ENCODE peak calls at places on chromosomes 13 and 19, in eight cellular contexts. J is left lung; B is effector memory CD4-positive, alpha-beta T cell; X is lung; F is OCI-LY7; H is ovary; U is cardiac muscle cell; Q is AG04449. V is an unnamed sample.

GRCh38 chr13:20828540-20829364 is 55.0 kb upstream of the EEF1AKMT1 start:
- DNase-seq in U (peak), J (no peak), B (no peak), X (no peak), F (peak), Q (no peak), H (no peak), V (no peak)

GRCh38 chr13:99432637-99433542 is 68.4 kb upstream of the TM9SF2 start:
- DNase-seq in H (peak), U (peak), X (peak), Q (peak), J (peak), B (peak), F (peak), V (peak)

GRCh38 chr13:29802621-29803020 is 47.8 kb downstream of the UBL3 start:
- DNase-seq in F (no peak), Q (no peak), H (no peak), U (no peak), B (no peak), J (no peak), X (no peak), V (no peak)

GRCh38 chr19:53102701-53103140 is 501 bp downstream of the ZNF160 start:
- DNase-seq in F (peak), B (no peak), Q (no peak), J (peak), H (peak), U (peak), X (no peak), V (no peak)

GRCh38 chr19:29672933-29673336 is 7.7 kb downstream of the PLEKHF1 start:
- DNase-seq in H (no peak), J (peak), B (peak), X (no peak), U (no peak), F (peak), Q (no peak), V (no peak)

GRCh38 chr13:41117859-41118258 is 14.7 kb downstream of the KBTBD6 start:
- DNase-seq in J (no peak), H (no peak), Q (no peak), U (no peak), F (no peak), X (no peak), B (no peak), V (no peak)

GRCh38 chr19:42024622-42025111 is 30.6 kb upstream of the ATP1A3 start:
- DNase-seq in X (peak), F (no peak), H (no peak), J (no peak), Q (no peak), U (peak), B (no peak), V (no peak)

GRCh38 chr13:51495300-51495699 is 42.5 kb upstream of the INTS6 start:
- DNase-seq in U (no peak), H (no peak), X (no peak), B (no peak), J (no peak), Q (no peak), F (no peak), V (no peak)

GRCh38 chr13:44732503-44733098 is 156.5 kb upstream of the TSC22D1 start:
- DNase-seq in Q (no peak), F (no peak), U (peak), H (no peak), X (no peak), B (no peak), J (no peak), V (no peak)

GRCh38 chr19:41226053-41226873 is 7.2 kb downstream of the AXL start:
- DNase-seq in U (peak), B (no peak), F (no peak), J (peak), Q (no peak), X (peak), H (peak), V (peak)

GRCh38 chr13:44738463-44738862 is 162.3 kb upstream of the TSC22D1 start:
- DNase-seq in F (no peak), H (no peak), J (no peak), U (no peak), X (no peak), Q (no peak), B (no peak), V (no peak)

GRCh38 chr19:7455600-7456296 is 33.1 kb downstream of the PEX11G start:
- DNase-seq in J (no peak), X (no peak), Q (no peak), U (no peak), H (no peak), F (no peak), B (no peak), V (no peak)

GRCh38 chr13:50016421-50016820 is 1.2 kb downstream of the KCNRG start:
- DNase-seq in F (no peak), B (no peak), J (no peak), U (no peak), Q (peak), X (no peak), H (no peak), V (no peak)

GRCh38 chr19:48403606-48404005 is 10.1 kb downstream of the GRIN2D start:
- DNase-seq in H (no peak), F (peak), U (peak), Q (no peak), J (no peak), X (peak), B (no peak), V (no peak)

GRCh38 chr19:32651729-32652140 is 23.2 kb downstream of the ANKRD27 start:
- DNase-seq in Q (no peak), B (no peak), F (no peak), X (no peak), H (no peak), J (no peak), U (peak), V (no peak)

GRCh38 chr13:50783066-50783465 is 60.4 kb downstream of the DLEU7 start:
- DNase-seq in X (no peak), U (no peak), Q (no peak), J (no peak), B (no peak), H (no peak), F (no peak), V (no peak)

GRCh38 chr13:97974773-97975172 is 21.3 kb downstream of the IPO5 start:
- DNase-seq in X (no peak), B (no peak), F (no peak), U (no peak), Q (no peak), H (no peak), J (no peak), V (no peak)

GRCh38 chr13:47415048-47415447 is 518.2 kb upstream of the HTR2A start:
- DNase-seq in F (no peak), B (no peak), U (no peak), X (no peak), H (no peak), Q (peak), J (no peak), V (no peak)

GRCh38 chr19:40565910-40566495 is 10.7 kb upstream of the SHKBP1 start:
- DNase-seq in B (no peak), J (no peak), X (no peak), Q (no peak), F (no peak), U (no peak), H (no peak), V (no peak)

GRCh38 chr13:23512762-23513395 is 57.3 kb upstream of the TNFRSF19 start:
- DNase-seq in H (no peak), F (no peak), Q (no peak), B (no peak), X (no peak), U (no peak), J (no peak), V (no peak)

GRCh38 chr13:101838305-101838835 is 385.9 kb downstream of the ITGBL1 start:
- DNase-seq in J (no peak), F (no peak), U (no peak), B (no peak), H (no peak), X (no peak), Q (peak), V (no peak)

GRCh38 chr13:113445791-113446487 is 7.3 kb downstream of the ADPRHL1 start:
- DNase-seq in X (no peak), B (no peak), U (no peak), F (peak), J (no peak), H (no peak), Q (no peak), V (peak)

GRCh38 chr19:45681391-45682015 is 10.2 kb downstream of the SNRPD2 start:
- DNase-seq in J (peak), F (peak), B (peak), U (peak), Q (no peak), X (peak), H (peak), V (peak)

GRCh38 chr13:110108348-110109139 is 198.4 kb downstream of the COL4A1 start:
- DNase-seq in J (peak), U (peak), F (no peak), B (no peak), H (peak), X (peak), Q (no peak), V (peak)

GRCh38 chr19:3409346-3410064 is 43.1 kb downstream of the NFIC start:
- DNase-seq in J (no peak), X (no peak), F (no peak), B (no peak), H (peak), Q (no peak), U (peak), V (no peak)

GRCh38 chr13:45989607-45990006 is 62.9 kb downstream of the ZC3H13 start:
- DNase-seq in Q (peak), H (no peak), B (no peak), U (no peak), F (no peak), J (no peak), X (no peak), V (no peak)

GRCh38 chr19:9323557-9323918 is 441 bp upstream of the ZNF559 start:
- DNase-seq in X (peak), F (peak), J (peak), Q (peak), U (peak), B (peak), H (peak), V (peak)

GRCh38 chr13:72125561-72125960 is 258.6 kb upstream of the DACH1 start:
- DNase-seq in H (no peak), X (no peak), F (no peak), B (no peak), U (no peak), Q (no peak), J (no peak), V (no peak)

GRCh38 chr19:48720251-48720612 is 707 bp upstream of the MAMSTR start:
- DNase-seq in X (no peak), J (no peak), U (no peak), F (no peak), B (no peak), Q (no peak), H (peak), V (no peak)

GRCh38 chr13:30805132-30805537 is 69.8 kb downstream of the ALOX5AP start:
- DNase-seq in H (no peak), J (no peak), X (no peak), F (no peak), Q (no peak), B (no peak), U (no peak), V (no peak)

GRCh38 chr13:30802501-30802900 is 67.2 kb downstream of the ALOX5AP start:
- DNase-seq in H (no peak), F (no peak), U (no peak), X (no peak), B (no peak), J (no peak), Q (no peak), V (no peak)

GRCh38 chr13:30804474-30804873 is 69.1 kb downstream of the ALOX5AP start:
- DNase-seq in H (no peak), B (no peak), Q (no peak), F (no peak), U (no peak), J (no peak), X (no peak), V (no peak)

GRCh38 chr13:30803791-30804190 is 68.4 kb downstream of the ALOX5AP start:
- DNase-seq in J (no peak), X (no peak), U (no peak), H (no peak), Q (no peak), F (no peak), B (no peak), V (no peak)

GRCh38 chr13:30802953-30803478 is 67.7 kb downstream of the ALOX5AP start:
- DNase-seq in B (peak), H (peak), U (peak), X (peak), J (peak), Q (no peak), F (peak), V (peak)
- H3K4me3 ChIP-seq in B (peak), H (peak), U (no peak), X (no peak), J (peak), Q (peak), F (no peak), V (peak)

DNA sequence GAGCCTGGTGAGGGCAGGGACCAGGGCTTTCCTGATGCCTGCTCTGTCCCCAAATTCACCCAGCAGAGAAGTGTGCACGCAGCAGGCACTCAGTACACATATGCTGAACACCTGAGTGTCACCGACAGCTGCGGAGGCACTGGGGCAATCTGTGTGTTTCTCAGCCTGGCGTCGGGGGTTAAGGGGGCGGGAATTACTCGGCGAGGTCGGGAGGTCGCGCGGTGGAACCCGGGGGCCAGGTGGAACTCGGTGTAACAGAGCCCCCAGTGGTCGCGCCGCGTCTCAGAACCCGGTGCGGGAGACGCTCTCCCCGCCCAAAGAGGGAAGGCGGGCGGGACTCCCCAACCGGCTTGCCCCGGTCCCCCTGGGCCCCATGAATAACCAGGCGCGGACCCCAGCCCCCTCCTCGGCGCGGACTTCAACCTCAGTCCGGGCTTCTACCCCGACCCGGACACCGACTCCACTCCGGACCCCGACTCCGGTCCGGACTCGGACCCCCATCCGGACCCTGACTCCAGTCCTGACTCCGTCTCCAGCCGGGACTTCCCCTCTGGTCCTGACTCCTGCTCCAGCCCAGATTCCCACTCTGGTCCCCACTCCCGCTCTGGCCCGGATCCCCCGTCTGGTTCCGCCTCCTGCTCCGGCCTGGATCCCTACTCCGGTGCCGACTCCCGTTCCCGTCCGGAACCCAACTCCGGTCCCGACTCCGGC is at the start of gene SELENOV:
- DNase-seq in F (no peak), B (no peak), X (no peak), Q (no peak), H (no peak), J (no peak), U (peak), V (no peak)
- H3K4me3 ChIP-seq in F (no peak), B (peak), X (no peak), Q (no peak), H (peak), J (no peak), U (peak), V (peak)

GRCh38 chr13:33415822-33416221 is 130.3 kb upstream of the STARD13 start:
- DNase-seq in H (no peak), B (no peak), Q (no peak), J (no peak), F (no peak), X (no peak), U (no peak), V (no peak)
- H3K4me3 ChIP-seq in H (no peak), B (no peak), Q (no peak), J (no peak), F (no peak), X (no peak), U (no peak), V (no peak)

GRCh38 chr19:11233073-11233472 is 6.3 kb upstream of the ANGPTL8 start:
- DNase-seq in H (no peak), X (no peak), F (no peak), U (no peak), J (no peak), B (no peak), Q (no peak), V (no peak)

GRCh38 chr19:11227201-11227886 is 12.1 kb upstream of the ANGPTL8 start:
- DNase-seq in H (no peak), Q (no peak), B (no peak), X (no peak), F (peak), J (no peak), U (no peak), V (no peak)

GRCh38 chr19:11234486-11235075 is 4.8 kb upstream of the ANGPTL8 start:
- DNase-seq in H (no peak), X (no peak), F (peak), Q (no peak), J (no peak), B (no peak), U (no peak), V (no peak)

GRCh38 chr19:11232555-11232954 is 6.9 kb upstream of the ANGPTL8 start:
- DNase-seq in H (no peak), U (no peak), J (no peak), F (no peak), Q (no peak), X (no peak), B (no peak), V (no peak)

DNA sequence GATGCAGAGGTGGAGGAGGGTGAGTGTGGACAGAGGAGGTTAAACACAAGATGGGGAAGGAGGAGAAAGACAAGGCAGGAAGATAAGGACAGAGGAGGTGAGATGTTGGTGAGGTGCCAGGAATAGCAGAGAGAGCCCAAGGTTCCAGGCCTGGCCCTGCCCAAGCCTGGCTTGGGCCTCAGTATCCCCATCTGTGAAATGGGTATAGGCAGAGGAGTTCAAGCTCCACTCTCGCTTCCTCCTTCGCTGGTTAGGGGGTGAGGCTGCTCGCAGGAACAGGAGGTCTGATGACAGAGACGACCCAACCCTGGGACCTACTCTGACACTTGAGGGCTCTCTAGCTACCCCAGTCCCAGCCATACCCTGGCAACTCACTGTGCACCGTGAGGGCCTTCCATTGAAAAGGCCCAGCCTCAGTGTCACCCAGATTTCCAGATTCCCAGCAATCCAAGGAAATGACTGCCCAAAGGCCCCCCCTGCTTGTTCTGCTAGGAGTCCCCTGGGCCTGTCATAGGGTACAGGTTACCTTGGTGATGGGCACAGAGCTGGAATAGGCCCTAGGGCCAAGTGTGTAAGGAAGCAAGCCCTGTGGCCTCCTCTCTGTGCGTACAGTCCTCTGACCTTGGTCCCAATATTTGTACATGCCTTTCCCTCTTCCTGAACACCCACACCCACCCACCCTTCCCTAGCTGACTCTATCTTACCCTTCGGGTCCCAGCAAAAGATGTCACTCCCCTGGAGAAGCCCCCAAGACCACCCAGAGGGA is 8.6 kb upstream of the ANGPTL8 start:
- DNase-seq in H (no peak), Q (no peak), U (no peak), X (no peak), B (no peak), F (no peak), J (no peak), V (no peak)
- H3K4me3 ChIP-seq in H (no peak), Q (no peak), U (no peak), X (no peak), B (no peak), F (no peak), J (no peak), V (no peak)

V was measured in ascending aorta.